ENCODE peak calls at places on chromosomes 7 and 10, in ten cellular contexts. M is SJSA1, A is IMR-90, X is SW480, W is cardiac fibroblast, L is GM19239, Q is MV-4-11, N is NCI-H510A, R is stomach, S is upper lobe of left lung. U is an unnamed sample.
A peak's percentile ranks its signal among the peaks of the same experiment; 100 is the strongest.

GRCh38 chr7:129089521-129090212 is 34.8 kb upstream of the TNPO3 start:
- DNase-seq in X (no peak), N (no peak), Q (peak; percentile 74), S (no peak), W (peak; percentile 7), M (no peak), A (no peak), R (no peak), L (no peak), U (no peak)

GRCh38 chr10:63549810-63550209 is 28.6 kb downstream of the REEP3 start:
- DNase-seq in R (no peak), N (no peak), W (no peak), L (no peak), S (no peak), M (no peak), A (peak; percentile 10), X (no peak), Q (no peak), U (no peak)

GRCh38 chr10:61779950-61780659 is 117.4 kb downstream of the CABCOCO1 start:
- DNase-seq in S (no peak), L (no peak), Q (no peak), N (no peak), W (peak; percentile 93), M (peak; percentile 49), X (peak; percentile 16), A (peak; percentile 74), R (no peak), U (no peak)

GRCh38 chr7:145474287-145474686 is 638.4 kb upstream of the TPK1 start:
- DNase-seq in R (no peak), N (no peak), Q (no peak), X (no peak), M (no peak), A (no peak), S (no peak), L (no peak), W (no peak), U (no peak)

GRCh38 chr7:2388637-2388954 is 14.8 kb upstream of the CHST12 start:
- DNase-seq in M (no peak), S (no peak), R (no peak), Q (no peak), A (no peak), W (no peak), X (no peak), N (no peak), L (no peak), U (no peak)

GRCh38 chr7:139823855-139824670 is 5.0 kb upstream of the TBXAS1 start:
- DNase-seq in Q (no peak), A (peak; percentile 90), L (no peak), W (peak; percentile 62), M (no peak), N (no peak), S (no peak), X (no peak), R (no peak), U (no peak)

GRCh38 chr7:18356195-18356645 is 139.3 kb upstream of the HDAC9 start:
- DNase-seq in R (no peak), W (peak; percentile 64), Q (peak; percentile 47), N (no peak), M (no peak), X (peak; percentile 67), S (no peak), A (peak; percentile 28), L (peak; percentile 13), U (no peak)

GRCh38 chr7:128838109-128838779 is 8.0 kb downstream of the FLNC start:
- DNase-seq in R (no peak), L (no peak), W (no peak), Q (no peak), N (no peak), A (no peak), X (no peak), M (peak; percentile 39), S (peak; percentile 77), U (no peak)

GRCh38 chr10:128626397-128627060 is 500.3 kb upstream of the MKI67 start:
- DNase-seq in W (no peak), N (no peak), Q (no peak), S (no peak), A (no peak), L (no peak), M (no peak), X (peak; percentile 71), R (no peak), U (no peak)

GRCh38 chr10:53434413-53434812 is 661.8 kb upstream of the MBL2 start:
- DNase-seq in R (no peak), N (no peak), W (no peak), S (no peak), M (no peak), Q (no peak), A (no peak), X (no peak), L (no peak), U (no peak)

GRCh38 chr7:78018541-78019456 is 220.2 kb downstream of the PHTF2 start:
- DNase-seq in A (peak; percentile 43), M (no peak), N (no peak), Q (no peak), W (peak; percentile 65), S (peak; percentile 90), X (peak; percentile 29), L (no peak), R (no peak), U (peak; percentile 0)

GRCh38 chr7:27219821-27220220 is 19.9 kb upstream of the HOXA13 start:
- DNase-seq in N (no peak), S (no peak), M (no peak), L (no peak), R (no peak), X (no peak), Q (no peak), W (no peak), A (no peak), U (no peak)

GRCh38 chr10:124524991-124525653 is 63.5 kb downstream of the LHPP start:
- DNase-seq in A (no peak), W (peak; percentile 60), R (peak; percentile 54), N (peak; percentile 35), M (peak; percentile 40), X (peak; percentile 35), L (no peak), Q (peak; percentile 11), S (no peak), U (no peak)

U was measured in GM18507.